ENCODE peak calls at places on chromosomes 16 and 17, in eight cellular contexts. F is mesothelial cell of epicardium; Y is ELR; Q is HCT116; R is NCI-H510A treated with DMSO at 0.1 percent for 48 hours; Z is effector memory CD4-positive, alpha-beta T cell; U is naive thymus-derived CD4-positive, alpha-beta T cell; S is smooth muscle cell of the brain vasculature. E is an unnamed sample.

GRCh38 chr16:49497466-49497865 is 123.9 kb downstream of the C16orf78 start:
- DNase-seq in Q (no peak), F (no peak), Y (no peak), S (no peak), R (no peak), U (no peak), Z (no peak), E (peak; percentile 28)

GRCh38 chr16:1823821-1824220 is 2.8 kb downstream of the HAGH start:
- DNase-seq in U (no peak), Z (no peak), Q (no peak), R (no peak), F (no peak), S (no peak), Y (peak; percentile 63), E (no peak)

GRCh38 chr17:57355090-57355859 is 99.0 kb downstream of the MSI2 start:
- DNase-seq in U (no peak), Y (no peak), R (no peak), S (no peak), F (no peak), Q (no peak), Z (no peak), E (no peak)

GRCh38 chr16:81752225-81752875 is 26.7 kb upstream of the PLCG2 start:
- DNase-seq in S (no peak), U (no peak), R (no peak), Z (no peak), Y (peak; percentile 23), Q (no peak), F (no peak), E (no peak)

GRCh38 chr16:80804451-80805383 is at the start of gene CDYL2:
- DNase-seq in Q (no peak), F (no peak), S (no peak), Z (peak; percentile 18), Y (peak; percentile 46), U (peak; percentile 80), R (peak; percentile 15), E (no peak)

GRCh38 chr16:24478401-24478800 is 61.0 kb upstream of the RBBP6 start:
- DNase-seq in R (no peak), S (no peak), Q (no peak), F (no peak), Y (no peak), Z (no peak), U (no peak), E (no peak)

GRCh38 chr16:3952342-3953131 is 72.0 kb upstream of the CREBBP start:
- DNase-seq in Y (no peak), Q (no peak), R (no peak), Z (no peak), S (no peak), F (no peak), U (no peak), E (no peak)

GRCh38 chr17:83081561-83082201 is 2.3 kb downstream of the METRNL start:
- DNase-seq in Z (no peak), F (no peak), R (no peak), U (no peak), Q (no peak), Y (no peak), S (no peak), E (no peak)

GRCh38 chr16:67256701-67257230 is 8.0 kb downstream of the SLC9A5 start:
- DNase-seq in F (no peak), Y (no peak), Q (no peak), Z (no peak), U (no peak), R (no peak), S (no peak), E (no peak)

GRCh38 chr16:80006175-80006895 is 405.8 kb upstream of the MAF start:
- DNase-seq in S (no peak), Z (no peak), R (no peak), Q (no peak), U (no peak), F (no peak), Y (peak; percentile 80), E (no peak)

GRCh38 chr16:68696514-68696913 is 40.6 kb upstream of the CDH1 start:
- DNase-seq in Q (no peak), U (no peak), R (peak; percentile 49), Z (no peak), S (no peak), F (no peak), Y (no peak), E (no peak)

GRCh38 chr16:78385406-78385805 is 286.0 kb downstream of the WWOX start:
- DNase-seq in F (no peak), U (no peak), R (no peak), Q (no peak), Y (no peak), S (no peak), Z (no peak), E (no peak)

GRCh38 chr16:53775821-53776431 is 72.0 kb downstream of the FTO start:
- DNase-seq in Q (no peak), R (peak; percentile 34), S (no peak), F (no peak), Z (no peak), Y (peak; percentile 93), U (no peak), E (peak; percentile 78)

GRCh38 chr17:43068570-43069367 is 43.7 kb downstream of the RND2 start:
- DNase-seq in Z (no peak), F (no peak), Y (no peak), S (no peak), U (no peak), R (no peak), Q (no peak), E (no peak)

GRCh38 chr17:4394208-4395110 is 28.0 kb upstream of the UBE2G1 start:
- DNase-seq in F (no peak), Y (peak; percentile 75), Q (no peak), S (no peak), Z (no peak), R (no peak), U (no peak), E (peak; percentile 43)

GRCh38 chr17:73091770-73092517 is 544 bp downstream of the SLC39A11 start:
- DNase-seq in F (peak; percentile 45), Q (no peak), Y (peak; percentile 55), Z (no peak), R (peak; percentile 72), U (no peak), S (no peak), E (peak; percentile 39)

GRCh38 chr17:9021158-9021984 is at the start of gene NTN1:
- DNase-seq in U (peak; percentile 81), Y (peak; percentile 41), R (no peak), Z (peak; percentile 32), Q (no peak), F (peak; percentile 69), S (no peak), E (no peak)

GRCh38 chr17:31663576-31663975 is 195.5 kb downstream of the COPRS start:
- DNase-seq in Q (peak; percentile 16), R (no peak), U (no peak), S (no peak), Z (no peak), F (no peak), Y (peak; percentile 17), E (no peak)

GRCh38 chr17:32941419-32942032 is 13.6 kb downstream of the TMEM98 start:
- DNase-seq in Z (no peak), Y (no peak), U (no peak), S (no peak), F (no peak), R (no peak), Q (no peak), E (no peak)

GRCh38 chr16:89037261-89038152 is 56.1 kb upstream of the ACSF3 start:
- DNase-seq in S (no peak), Z (no peak), R (no peak), Y (peak; percentile 34), U (peak; percentile 38), Q (no peak), F (peak; percentile 79), E (no peak)

E was measured in breast epithelium.